ENCODE peak calls at places on chromosomes 7 and 10, in four cellular contexts. A is K562, Q is HepG2, P is H1. X is an unnamed sample.

GRCh38 chr7:103073989-103074518 is 542 bp downstream of the FBXL13 start:
- DNase-seq in Q (no peak), A (no peak), P (peak; percentile 52), X (no peak)

GRCh38 chr10:14386202-14386593 is 55.5 kb upstream of the FRMD4A start:
- DNase-seq in Q (no peak), A (no peak), P (no peak), X (no peak)

GRCh38 chr7:33534830-33535229 is 370.5 kb upstream of the BMPER start:
- DNase-seq in A (no peak), Q (no peak), P (no peak), X (peak; percentile 33)

GRCh38 chr7:14720792-14721191 is 181.8 kb downstream of the DGKB start:
- DNase-seq in P (no peak), A (no peak), Q (no peak), X (peak; percentile 15)

GRCh38 chr7:150955519-150956394 is 22.4 kb downstream of the KCNH2 start:
- DNase-seq in A (peak; percentile 99), P (peak; percentile 63), Q (no peak), X (no peak)

GRCh38 chr7:73740212-73740611 is 1.6 kb upstream of the ABHD11 start:
- DNase-seq in P (no peak), A (no peak), Q (no peak), X (no peak)

GRCh38 chr7:24917510-24918239 is 62.3 kb downstream of the OSBPL3 start:
- DNase-seq in P (peak; percentile 24), A (no peak), Q (no peak), X (no peak)

GRCh38 chr7:112630565-112630964 is 149.8 kb downstream of the LSMEM1 start:
- DNase-seq in P (no peak), A (no peak), Q (no peak), X (peak; percentile 44)

GRCh38 chr10:24344279-24344678 is 135.3 kb downstream of the KIAA1217 start:
- DNase-seq in A (no peak), Q (peak; percentile 4), P (no peak), X (no peak)

GRCh38 chr10:67602268-67602950 is 93.6 kb downstream of the CTNNA3 start:
- DNase-seq in A (no peak), Q (no peak), P (no peak), X (peak; percentile 86)

GRCh38 chr7:47795631-47796030 is 152.6 kb downstream of the PKD1L1 start:
- DNase-seq in P (no peak), Q (no peak), A (no peak), X (no peak)

GRCh38 chr7:42400373-42400772 is 163.4 kb upstream of the GLI3 start:
- DNase-seq in Q (no peak), A (no peak), P (no peak), X (no peak)

GRCh38 chr7:54960517-54960916 is 58.3 kb upstream of the EGFR start:
- DNase-seq in A (no peak), Q (no peak), P (no peak), X (peak; percentile 7)

GRCh38 chr7:157412021-157412443 is 75.2 kb downstream of the DNAJB6 start:
- DNase-seq in P (no peak), Q (no peak), A (no peak), X (no peak)

GRCh38 chr7:103947026-103947655 is 42.3 kb downstream of the RELN start:
- DNase-seq in A (no peak), Q (no peak), P (no peak), X (no peak)

GRCh38 chr7:91398341-91398740 is 134.1 kb downstream of the FZD1 start:
- DNase-seq in Q (no peak), A (no peak), P (no peak), X (no peak)

GRCh38 chr10:101047961-101048892 is 13.6 kb upstream of the KAZALD1 start:
- DNase-seq in Q (no peak), P (peak; percentile 82), A (no peak), X (no peak)

GRCh38 chr10:60948871-60949270 is 4.9 kb upstream of the RHOBTB1 start:
- DNase-seq in Q (no peak), P (no peak), A (no peak), X (no peak)

GRCh38 chr7:108284349-108285017 is 154.3 kb upstream of the LAMB4 start:
- DNase-seq in A (no peak), P (no peak), Q (no peak), X (no peak)

GRCh38 chr10:64286533-64286932 is 765.3 kb downstream of the REEP3 start:
- DNase-seq in P (no peak), Q (no peak), A (no peak), X (no peak)

GRCh38 chr10:1657500-1657899 is 79.8 kb downstream of the ADARB2 start:
- DNase-seq in Q (no peak), P (no peak), A (no peak), X (no peak)

GRCh38 chr10:118276203-118276602 is 65.9 kb downstream of the FAM204A start:
- DNase-seq in A (no peak), Q (no peak), P (no peak), X (no peak)

GRCh38 chr10:129511086-129511485 is 44.0 kb downstream of the MGMT start:
- DNase-seq in Q (no peak), P (no peak), A (no peak), X (no peak)

GRCh38 chr7:132275384-132275783 is 300.9 kb downstream of the PLXNA4 start:
- DNase-seq in A (no peak), Q (no peak), P (no peak), X (no peak)

GRCh38 chr10:84423729-84424128 is 95.3 kb downstream of the CCSER2 start:
- DNase-seq in P (no peak), A (no peak), Q (no peak), X (no peak)

GRCh38 chr7:87600130-87601124 is at the start of gene ABCB1:
- DNase-seq in P (peak; percentile 74), A (peak; percentile 12), Q (peak; percentile 63), X (peak; percentile 52)
- TF ChIP-seq JUN in P (no peak), A (no peak), Q (no peak), X (no peak)

GRCh38 chr7:149873074-149873967 is 448 bp upstream of the ATP6V0E2 start:
- DNase-seq in Q (peak; percentile 91), A (peak; percentile 100), P (peak; percentile 93), X (peak; percentile 94)
- TF ChIP-seq CTCF in Q (no peak), A (no peak), P (no peak), X (no peak)

GRCh38 chr10:95784279-95784913 is 28.4 kb downstream of the ENTPD1 start:
- DNase-seq in A (no peak), Q (no peak), P (no peak), X (no peak)
- H2AFZ ChIP-seq in A (no peak overlapping the region), Q (no peak overlapping the region), P (no peak overlapping the region), X (no peak overlapping the region)

GRCh38 chr10:5574642-5575131 is 49.9 kb downstream of the CALML3 start:
- DNase-seq in A (no peak), P (no peak), Q (no peak), X (no peak)
- TF ChIP-seq JUN in A (no peak), P (no peak), Q (no peak), X (no peak)

GRCh38 chr7:116122972-116123595 is 87.3 kb upstream of the TES start:
- DNase-seq in P (no peak), Q (peak; percentile 20), A (peak; percentile 21), X (peak; percentile 55)
- TF ChIP-seq CTCF in P (no peak), Q (peak; percentile 44), A (peak; percentile 62), X (peak; percentile 58)

GRCh38 chr10:3622427-3622826 is 162.6 kb downstream of the KLF6 start:
- DNase-seq in Q (no peak), P (no peak), A (no peak), X (no peak)

GRCh38 chr10:3625959-3626751 is 158.9 kb downstream of the KLF6 start:
- DNase-seq in A (no peak), Q (no peak), P (no peak), X (no peak)

GRCh38 chr10:3622845-3623621 is 162.0 kb downstream of the KLF6 start:
- DNase-seq in A (no peak), Q (no peak), P (no peak), X (no peak)

GRCh38 chr10:3624367-3624766 is 160.6 kb downstream of the KLF6 start:
- DNase-seq in A (no peak), Q (no peak), P (no peak), X (no peak)

DNA sequence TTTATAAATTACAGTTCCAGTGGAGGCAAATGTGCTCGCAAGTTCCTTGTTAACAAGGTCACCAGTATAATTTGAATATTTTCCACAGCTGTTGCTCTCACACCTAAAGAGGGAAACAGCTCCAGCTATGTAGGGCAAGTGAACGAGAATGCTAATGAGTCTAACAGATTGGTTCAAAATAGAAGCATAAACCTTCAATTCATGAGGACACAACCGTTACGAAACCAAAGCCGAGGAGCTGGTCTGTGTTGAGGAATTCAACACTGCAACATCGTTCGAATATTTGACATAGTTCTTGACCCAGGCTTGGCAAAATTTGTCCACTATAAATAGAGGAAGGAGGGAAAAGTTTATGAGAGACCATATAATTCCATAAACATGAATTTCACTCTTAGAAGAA is 161.3 kb downstream of the KLF6 start:
- DNase-seq in Q (peak; percentile 4), A (no peak), P (no peak), X (no peak)
- H2AFZ ChIP-seq in Q (no peak overlapping the region), A (no peak overlapping the region), P (no peak overlapping the region), X (no peak overlapping the region)

GRCh38 chr10:63208981-63209380 is 75.9 kb downstream of the NRBF2 start:
- DNase-seq in Q (no peak), A (no peak), P (no peak), X (peak; percentile 73)
- TF ChIP-seq JUN in Q (no peak), A (no peak), P (no peak), X (no peak)

X was measured in endothelial cell of umbilical vein.